ENCODE peak calls at places on chromosomes 6 and 20, in six cellular contexts. One of them, this sample, is unnamed.

GRCh38 chr6:26205161-26205624 is 118.0 kb downstream of the HFE start:
- DNase-seq in GM23338: peak
- DNase-seq in SK-N-SH: peak
- DNase-seq in GM23248: peak
- DNase-seq in HCT116: peak
- DNase-seq in neural progenitor cell: peak
- DNase-seq in this sample: peak

GRCh38 chr6:157380458-157380778 is 572 bp upstream of the ZDHHC14 start:
- DNase-seq in GM23248: no peak
- DNase-seq in GM23338: peak
- DNase-seq in SK-N-SH: peak
- DNase-seq in neural progenitor cell: peak
- DNase-seq in HCT116: no peak
- DNase-seq in this sample: no peak

GRCh38 chr20:19115581-19115980 is 96.9 kb upstream of the SLC24A3 start:
- DNase-seq in neural progenitor cell: no peak
- DNase-seq in SK-N-SH: no peak
- DNase-seq in HCT116: no peak
- DNase-seq in GM23248: no peak
- DNase-seq in GM23338: no peak
- DNase-seq in this sample: no peak

GRCh38 chr20:58518896-58519593 is 3.8 kb upstream of the APCDD1L start:
- DNase-seq in neural progenitor cell: no peak
- DNase-seq in SK-N-SH: no peak
- DNase-seq in GM23338: no peak
- DNase-seq in GM23248: no peak
- DNase-seq in HCT116: no peak
- DNase-seq in this sample: no peak

GRCh38 chr6:81820979-81821378 is 68.5 kb upstream of the TENT5A start:
- DNase-seq in HCT116: no peak
- DNase-seq in neural progenitor cell: no peak
- DNase-seq in GM23248: no peak
- DNase-seq in SK-N-SH: no peak
- DNase-seq in GM23338: no peak
- DNase-seq in this sample: no peak

GRCh38 chr20:34271961-34272360 is 30.7 kb downstream of the ASIP start:
- DNase-seq in SK-N-SH: no peak
- DNase-seq in GM23248: peak
- DNase-seq in HCT116: no peak
- DNase-seq in GM23338: no peak
- DNase-seq in neural progenitor cell: no peak
- DNase-seq in this sample: peak

GRCh38 chr6:13760948-13761347 is 49.3 kb upstream of the RANBP9 start:
- DNase-seq in GM23248: peak
- DNase-seq in GM23338: no peak
- DNase-seq in SK-N-SH: no peak
- DNase-seq in neural progenitor cell: no peak
- DNase-seq in HCT116: no peak
- DNase-seq in this sample: no peak

GRCh38 chr6:112253842-112254816 is at the start of gene LAMA4:
- DNase-seq in GM23248: peak
- DNase-seq in GM23338: peak
- DNase-seq in neural progenitor cell: peak
- DNase-seq in HCT116: no peak
- DNase-seq in SK-N-SH: peak
- DNase-seq in this sample: peak

GRCh38 chr6:165556116-165556843 is 106.8 kb downstream of the PDE10A start:
- DNase-seq in SK-N-SH: no peak
- DNase-seq in HCT116: no peak
- DNase-seq in GM23248: no peak
- DNase-seq in GM23338: no peak
- DNase-seq in neural progenitor cell: no peak
- DNase-seq in this sample: peak

GRCh38 chr20:50678213-50678898 is 13.0 kb downstream of the RIPOR3 start:
- DNase-seq in GM23338: no peak
- DNase-seq in SK-N-SH: no peak
- DNase-seq in GM23248: no peak
- DNase-seq in neural progenitor cell: no peak
- DNase-seq in HCT116: no peak
- DNase-seq in this sample: peak

GRCh38 chr20:22492497-22492896 is 91.9 kb downstream of the FOXA2 start:
- DNase-seq in SK-N-SH: no peak
- DNase-seq in GM23338: no peak
- DNase-seq in HCT116: no peak
- DNase-seq in GM23248: no peak
- DNase-seq in neural progenitor cell: no peak
- DNase-seq in this sample: peak

GRCh38 chr6:170051229-170052172 is 239.4 kb downstream of the DLL1 start:
- DNase-seq in GM23248: no peak
- DNase-seq in HCT116: no peak
- DNase-seq in SK-N-SH: no peak
- DNase-seq in neural progenitor cell: no peak
- DNase-seq in GM23338: no peak
- DNase-seq in this sample: no peak

GRCh38 chr20:61117725-61118124 is 134.3 kb upstream of the CDH4 start:
- DNase-seq in SK-N-SH: no peak
- DNase-seq in GM23338: no peak
- DNase-seq in HCT116: no peak
- DNase-seq in GM23248: peak
- DNase-seq in neural progenitor cell: no peak
- DNase-seq in this sample: no peak

GRCh38 chr6:92231220-92231701 is 1188.1 kb downstream of the EPHA7 start:
- DNase-seq in GM23248: no peak
- DNase-seq in HCT116: no peak
- DNase-seq in SK-N-SH: no peak
- DNase-seq in GM23338: no peak
- DNase-seq in neural progenitor cell: peak
- DNase-seq in this sample: no peak

GRCh38 chr20:23419657-23419994 is 1.7 kb downstream of the NAPB start:
- DNase-seq in neural progenitor cell: no peak
- DNase-seq in GM23338: no peak
- DNase-seq in SK-N-SH: no peak
- DNase-seq in GM23248: no peak
- DNase-seq in HCT116: no peak
- DNase-seq in this sample: no peak

GRCh38 chr20:13638162-13638495 is 603 bp downstream of the TASP1 start:
- DNase-seq in GM23248: no peak
- DNase-seq in GM23338: peak
- DNase-seq in neural progenitor cell: peak
- DNase-seq in SK-N-SH: no peak
- DNase-seq in HCT116: no peak
- DNase-seq in this sample: peak

GRCh38 chr6:78577585-78577984 is 289.8 kb upstream of the IRAK1BP1 start:
- DNase-seq in SK-N-SH: no peak
- DNase-seq in HCT116: no peak
- DNase-seq in GM23338: no peak
- DNase-seq in GM23248: no peak
- DNase-seq in neural progenitor cell: no peak
- DNase-seq in this sample: no peak

GRCh38 chr6:10908228-10908627 is 21.4 kb downstream of the SYCP2L start:
- DNase-seq in GM23248: no peak
- DNase-seq in GM23338: no peak
- DNase-seq in HCT116: no peak
- DNase-seq in SK-N-SH: no peak
- DNase-seq in neural progenitor cell: no peak
- DNase-seq in this sample: no peak

GRCh38 chr6:2158596-2159271 is 86.7 kb downstream of the GMDS start:
- DNase-seq in HCT116: peak
- DNase-seq in SK-N-SH: no peak
- DNase-seq in neural progenitor cell: peak
- DNase-seq in GM23248: peak
- DNase-seq in GM23338: peak
- DNase-seq in this sample: peak

GRCh38 chr20:63125893-63126601 is 89.9 kb downstream of the YTHDF1 start:
- DNase-seq in HCT116: no peak
- DNase-seq in neural progenitor cell: no peak
- DNase-seq in GM23248: no peak
- DNase-seq in GM23338: no peak
- DNase-seq in SK-N-SH: no peak
- DNase-seq in this sample: peak

GRCh38 chr6:41100871-41101287 is 28.1 kb downstream of the NFYA start:
- DNase-seq in SK-N-SH: no peak
- DNase-seq in neural progenitor cell: peak
- DNase-seq in HCT116: no peak
- DNase-seq in GM23338: peak
- DNase-seq in GM23248: no peak
- DNase-seq in this sample: no peak

GRCh38 chr6:155274533-155274932 is 10.7 kb downstream of the CLDN20 start:
- DNase-seq in HCT116: no peak
- DNase-seq in GM23248: peak
- DNase-seq in neural progenitor cell: no peak
- DNase-seq in SK-N-SH: no peak
- DNase-seq in GM23338: no peak
- DNase-seq in this sample: no peak

GRCh38 chr20:58818585-58819285 is 32.0 kb downstream of the GNAS-AS1 start:
- DNase-seq in HCT116: no peak
- DNase-seq in GM23248: peak
- DNase-seq in SK-N-SH: no peak
- DNase-seq in neural progenitor cell: no peak
- DNase-seq in GM23338: no peak
- DNase-seq in this sample: peak

GRCh38 chr20:12949429-12949980 is 59.3 kb upstream of the SPTLC3 start:
- DNase-seq in SK-N-SH: no peak
- DNase-seq in GM23248: no peak
- DNase-seq in neural progenitor cell: no peak
- DNase-seq in GM23338: no peak
- DNase-seq in HCT116: no peak
- DNase-seq in this sample: no peak

GRCh38 chr20:17644451-17644850 is 37.6 kb downstream of the RRBP1 start:
- DNase-seq in GM23338: no peak
- DNase-seq in GM23248: no peak
- DNase-seq in neural progenitor cell: no peak
- DNase-seq in SK-N-SH: no peak
- DNase-seq in HCT116: no peak
- DNase-seq in this sample: no peak

GRCh38 chr6:75397806-75398465 is 95.7 kb downstream of the FILIP1 start:
- DNase-seq in GM23248: no peak
- DNase-seq in GM23338: no peak
- DNase-seq in neural progenitor cell: no peak
- DNase-seq in HCT116: no peak
- DNase-seq in SK-N-SH: no peak
- DNase-seq in this sample: no peak

GRCh38 chr20:43322851-43323250 is 133.1 kb upstream of the PTPRT start:
- DNase-seq in GM23248: peak
- DNase-seq in HCT116: no peak
- DNase-seq in neural progenitor cell: no peak
- DNase-seq in GM23338: no peak
- DNase-seq in SK-N-SH: peak
- DNase-seq in this sample: no peak

GRCh38 chr20:34534391-34535165 is 18.4 kb downstream of the DYNLRB1 start:
- DNase-seq in neural progenitor cell: no peak
- DNase-seq in GM23248: no peak
- DNase-seq in GM23338: no peak
- DNase-seq in HCT116: no peak
- DNase-seq in SK-N-SH: no peak
- DNase-seq in this sample: no peak

DNA sequence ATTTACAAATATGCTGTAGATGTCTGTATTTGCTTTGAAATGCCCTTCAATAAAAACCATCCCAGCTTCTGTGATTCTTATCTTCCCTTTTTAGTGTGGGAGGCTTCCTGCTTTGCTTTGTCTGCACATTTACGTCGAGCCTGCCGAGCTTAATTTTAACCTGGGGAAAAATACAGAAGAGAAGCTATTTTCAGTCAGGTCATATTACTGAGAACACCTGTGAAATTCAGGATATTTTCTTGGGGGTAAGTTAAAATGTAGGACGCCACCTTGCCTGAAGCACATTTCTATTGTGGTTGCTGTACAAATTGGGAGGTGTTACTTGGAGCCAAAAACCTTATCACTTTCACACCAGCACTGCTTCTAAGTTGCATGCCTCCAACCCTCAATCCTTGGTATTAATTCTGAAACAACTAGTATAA is 43.6 kb upstream of the FUCA2 start:
- DNase-seq in GM23248: no peak
- DNase-seq in SK-N-SH: peak
- DNase-seq in neural progenitor cell: no peak
- DNase-seq in GM23338: no peak
- DNase-seq in HCT116: no peak
- DNase-seq in this sample: no peak
- TF ChIP-seq EZH2phosphoT487 in GM23248: no peak
- TF ChIP-seq EZH2phosphoT487 in SK-N-SH: no peak
- TF ChIP-seq EZH2phosphoT487 in neural progenitor cell: no peak
- TF ChIP-seq EZH2phosphoT487 in GM23338: no peak
- TF ChIP-seq EZH2phosphoT487 in HCT116: no peak
- TF ChIP-seq EZH2phosphoT487 in this sample: no peak

GRCh38 chr20:48892049-48892470 is 29.5 kb upstream of the ARFGEF2 start:
- DNase-seq in HCT116: no peak
- DNase-seq in GM23338: no peak
- DNase-seq in neural progenitor cell: no peak
- DNase-seq in GM23248: no peak
- DNase-seq in SK-N-SH: no peak
- DNase-seq in this sample: no peak
- TF ChIP-seq EZH2phosphoT487 in HCT116: no peak
- TF ChIP-seq EZH2phosphoT487 in GM23338: no peak
- TF ChIP-seq EZH2phosphoT487 in neural progenitor cell: no peak
- TF ChIP-seq EZH2phosphoT487 in GM23248: no peak
- TF ChIP-seq EZH2phosphoT487 in SK-N-SH: no peak
- TF ChIP-seq EZH2phosphoT487 in this sample: no peak

DNA sequence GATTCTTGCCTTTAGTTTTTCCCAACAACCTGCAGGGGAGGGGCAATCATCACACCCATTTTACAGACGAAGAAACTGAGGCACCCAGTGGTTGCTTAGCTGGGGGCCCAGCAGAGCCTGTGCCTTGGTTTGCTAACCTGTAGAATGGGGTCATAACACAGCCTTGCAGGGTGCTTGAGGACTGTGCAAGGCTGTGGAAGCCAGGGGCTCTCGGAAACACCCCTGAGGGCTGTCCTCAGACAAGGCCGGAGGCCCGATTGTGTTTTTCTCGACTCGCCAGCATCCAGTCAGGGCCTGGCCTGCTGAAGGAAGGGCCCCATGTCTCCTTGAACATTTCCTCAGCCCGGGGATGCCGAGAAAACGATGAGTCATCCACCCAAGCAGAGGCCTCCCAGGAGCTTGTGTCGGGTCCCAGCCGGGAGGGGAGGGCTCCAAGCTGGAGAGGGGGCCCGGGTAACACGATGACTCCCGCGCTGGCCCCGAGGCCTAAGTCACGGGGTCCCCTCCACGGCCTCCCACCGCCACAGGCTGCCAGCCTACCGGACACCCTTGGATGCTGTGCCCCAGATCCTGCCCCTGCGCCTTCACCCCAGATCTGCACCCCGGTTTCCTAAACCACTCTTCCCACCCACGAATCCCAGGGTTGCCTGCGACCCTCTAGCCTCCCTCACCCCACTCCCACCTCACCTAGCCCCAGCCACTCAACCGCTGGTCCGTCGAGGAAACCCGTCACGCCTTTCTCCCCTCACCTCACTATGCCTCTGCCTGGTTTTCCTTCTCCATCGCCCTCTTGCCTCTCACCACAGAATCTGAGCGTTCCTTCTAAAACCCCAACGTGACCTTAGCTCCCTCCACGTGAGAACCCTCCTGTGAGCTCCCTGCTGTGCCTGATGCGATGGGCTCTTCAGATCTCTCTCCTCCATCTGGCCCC is 10.6 kb downstream of the NOL4L start:
- DNase-seq in SK-N-SH: no peak
- DNase-seq in neural progenitor cell: no peak
- DNase-seq in GM23248: peak
- DNase-seq in GM23338: peak
- DNase-seq in HCT116: no peak
- DNase-seq in this sample: peak
- TF ChIP-seq EZH2phosphoT487 in SK-N-SH: no peak
- TF ChIP-seq EZH2phosphoT487 in neural progenitor cell: no peak
- TF ChIP-seq EZH2phosphoT487 in GM23248: no peak
- TF ChIP-seq EZH2phosphoT487 in GM23338: no peak
- TF ChIP-seq EZH2phosphoT487 in HCT116: no peak
- TF ChIP-seq EZH2phosphoT487 in this sample: no peak

GRCh38 chr6:119985952-119986736 is 636.6 kb upstream of the MAN1A1 start:
- DNase-seq in neural progenitor cell: no peak
- DNase-seq in SK-N-SH: no peak
- DNase-seq in GM23338: no peak
- DNase-seq in HCT116: no peak
- DNase-seq in GM23248: no peak
- DNase-seq in this sample: peak
- TF ChIP-seq EZH2phosphoT487 in neural progenitor cell: no peak
- TF ChIP-seq EZH2phosphoT487 in SK-N-SH: no peak
- TF ChIP-seq EZH2phosphoT487 in GM23338: no peak
- TF ChIP-seq EZH2phosphoT487 in HCT116: no peak
- TF ChIP-seq EZH2phosphoT487 in GM23248: no peak
- TF ChIP-seq EZH2phosphoT487 in this sample: no peak

This sample was measured in PC-3.